ENCODE peak calls at places on chromosome 19, in four cellular contexts. One of them, this sample, is unnamed.

GRCh38 chr19:4556574-4557185 is 2.8 kb downstream of the SEMA6B start:
- DNase-seq in HepG2: no peak
- DNase-seq in GM12878: no peak
- DNase-seq in H1: no peak
- DNase-seq in this sample: peak; percentile 38

GRCh38 chr19:823565-824121 is 1.9 kb upstream of the PLPPR3 start:
- DNase-seq in HepG2: no peak
- DNase-seq in GM12878: no peak
- DNase-seq in H1: no peak
- DNase-seq in this sample: no peak

GRCh38 chr19:3657395-3657769 is 30.8 kb upstream of the CACTIN start:
- DNase-seq in HepG2: no peak
- DNase-seq in GM12878: no peak
- DNase-seq in H1: no peak
- DNase-seq in this sample: no peak

GRCh38 chr19:41225238-41226052 is 6.4 kb downstream of the AXL start:
- DNase-seq in HepG2: peak; percentile 91
- DNase-seq in GM12878: no peak
- DNase-seq in H1: peak; percentile 47
- DNase-seq in this sample: peak; percentile 27

GRCh38 chr19:8569066-8569761 is 8.0 kb downstream of the MYO1F start:
- DNase-seq in HepG2: no peak
- DNase-seq in GM12878: peak; percentile 63
- DNase-seq in H1: no peak
- DNase-seq in this sample: no peak

GRCh38 chr19:6849876-6850275 is 37.5 kb upstream of the ADGRE1 start:
- DNase-seq in HepG2: no peak
- DNase-seq in GM12878: no peak
- DNase-seq in H1: no peak
- DNase-seq in this sample: no peak

GRCh38 chr19:28130066-28130511 is 1082.9 kb downstream of the UQCRFS1 start:
- DNase-seq in HepG2: no peak
- DNase-seq in GM12878: peak; percentile 15
- DNase-seq in H1: no peak
- DNase-seq in this sample: peak; percentile 11

GRCh38 chr19:3743486-3743885 is 18.0 kb downstream of the APBA3 start:
- DNase-seq in HepG2: no peak
- DNase-seq in GM12878: no peak
- DNase-seq in H1: no peak
- DNase-seq in this sample: no peak

GRCh38 chr19:16463991-16464575 is 7.7 kb downstream of the EPS15L1 start:
- DNase-seq in HepG2: peak; percentile 90
- DNase-seq in GM12878: no peak
- DNase-seq in H1: no peak
- DNase-seq in this sample: no peak

GRCh38 chr19:2507109-2507508 is 31.2 kb downstream of the GADD45B start:
- DNase-seq in HepG2: peak; percentile 92
- DNase-seq in GM12878: no peak
- DNase-seq in H1: no peak
- DNase-seq in this sample: no peak

GRCh38 chr19:32901504-32902161 is 32.1 kb upstream of the SLC7A9 start:
- DNase-seq in HepG2: no peak
- DNase-seq in GM12878: no peak
- DNase-seq in H1: no peak
- DNase-seq in this sample: no peak

GRCh38 chr19:41499899-41500298 is 56.9 kb downstream of the ERICH4 start:
- DNase-seq in HepG2: no peak
- DNase-seq in GM12878: no peak
- DNase-seq in H1: no peak
- DNase-seq in this sample: no peak

GRCh38 chr19:51271015-51271600 is 20.2 kb downstream of the SIGLECL1 start:
- DNase-seq in HepG2: no peak
- DNase-seq in GM12878: no peak
- DNase-seq in H1: no peak
- DNase-seq in this sample: no peak

GRCh38 chr19:46017095-46017429 is 5.8 kb downstream of the PGLYRP1 start:
- DNase-seq in HepG2: no peak
- DNase-seq in GM12878: no peak
- DNase-seq in H1: no peak
- DNase-seq in this sample: no peak

GRCh38 chr19:8355631-8356402 is 8.1 kb upstream of the ANGPTL4 start:
- DNase-seq in HepG2: peak; percentile 72
- DNase-seq in GM12878: no peak
- DNase-seq in H1: no peak
- DNase-seq in this sample: no peak

GRCh38 chr19:3268326-3268725 is 43.9 kb downstream of the CELF5 start:
- DNase-seq in HepG2: no peak
- DNase-seq in GM12878: no peak
- DNase-seq in H1: no peak
- DNase-seq in this sample: no peak

GRCh38 chr19:6241680-6242079 is 38.1 kb downstream of the MLLT1 start:
- DNase-seq in HepG2: peak; percentile 88
- DNase-seq in GM12878: no peak
- DNase-seq in H1: no peak
- DNase-seq in this sample: no peak

GRCh38 chr19:13018037-13018914 is 23.0 kb downstream of the NFIX start:
- DNase-seq in HepG2: no peak
- DNase-seq in GM12878: no peak
- DNase-seq in H1: no peak
- DNase-seq in this sample: no peak

GRCh38 chr19:3061214-3062161 is 807 bp downstream of the TLE5 start:
- DNase-seq in HepG2: no peak
- DNase-seq in GM12878: no peak
- DNase-seq in H1: no peak
- DNase-seq in this sample: no peak

GRCh38 chr19:377801-378581 is 31.0 kb downstream of the C2CD4C start:
- DNase-seq in HepG2: no peak
- DNase-seq in GM12878: no peak
- DNase-seq in H1: no peak
- DNase-seq in this sample: no peak

GRCh38 chr19:35621708-35622107 is 7.1 kb upstream of the RBM42 start:
- DNase-seq in HepG2: no peak
- DNase-seq in GM12878: no peak
- DNase-seq in H1: no peak
- DNase-seq in this sample: no peak
- TF ChIP-seq SUZ12 in HepG2: no peak
- TF ChIP-seq SUZ12 in GM12878: no peak
- TF ChIP-seq SUZ12 in H1: no peak
- TF ChIP-seq SUZ12 in this sample: no peak

GRCh38 chr19:38899447-38900219 is at the start of the genes NFKBIB and SIRT2:
- DNase-seq in HepG2: peak; percentile 99
- DNase-seq in GM12878: peak; percentile 99
- DNase-seq in H1: peak; percentile 98
- DNase-seq in this sample: peak; percentile 97

GRCh38 chr19:38900816-38901215 is 1.0 kb downstream of the NFKBIB start:
- DNase-seq in HepG2: no peak
- DNase-seq in GM12878: no peak
- DNase-seq in H1: no peak
- DNase-seq in this sample: no peak

GRCh38 chr19:38900220-38900629 is 456 bp downstream of the NFKBIB start:
- DNase-seq in HepG2: no peak
- DNase-seq in GM12878: no peak
- DNase-seq in H1: no peak
- DNase-seq in this sample: peak; percentile 16

GRCh38 chr19:38901683-38902082 is 1.9 kb downstream of the NFKBIB start:
- DNase-seq in HepG2: no peak
- DNase-seq in GM12878: no peak
- DNase-seq in H1: no peak
- DNase-seq in this sample: no peak

DNA sequence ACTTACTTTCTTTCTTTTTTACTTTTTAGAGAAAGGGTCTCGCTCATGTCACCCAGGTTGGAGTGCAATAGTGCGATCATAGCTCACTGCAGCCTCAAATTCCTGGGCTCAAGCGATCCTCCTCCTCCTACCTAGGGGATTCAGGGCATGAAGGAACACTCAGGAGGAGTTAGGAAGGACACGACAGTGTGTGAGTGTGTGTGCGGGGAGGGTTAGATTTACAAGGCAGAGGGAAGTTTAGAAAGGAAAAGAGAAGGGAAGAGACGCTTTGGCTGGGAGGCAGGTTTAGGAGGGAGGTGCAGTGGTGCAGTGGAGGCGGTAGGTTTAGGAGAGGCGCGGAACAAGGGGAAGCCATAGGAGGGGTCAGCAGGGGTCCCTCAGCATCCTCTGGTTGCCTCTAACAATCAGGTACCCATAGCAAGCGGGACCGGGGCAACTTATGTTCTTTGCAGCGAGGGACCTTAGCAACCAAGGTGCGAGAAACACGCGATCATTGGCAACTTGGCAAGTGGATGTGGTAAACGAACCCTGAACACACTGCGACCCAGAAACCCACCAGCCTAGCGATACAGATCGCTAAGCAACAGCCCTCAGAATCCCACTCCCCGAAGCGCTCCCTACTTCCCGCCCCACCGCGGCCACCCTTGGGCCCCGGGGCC is 501 bp downstream of the SIRT2 start:
- DNase-seq in HepG2: no peak
- DNase-seq in GM12878: no peak
- DNase-seq in H1: no peak
- DNase-seq in this sample: no peak
- TF ChIP-seq YY1 in HepG2: no peak
- TF ChIP-seq YY1 in GM12878: no peak
- TF ChIP-seq YY1 in H1: no peak
- TF ChIP-seq YY1 in this sample: no peak

GRCh38 chr19:38130399-38130798 is 93.6 kb downstream of the DPF1 start:
- DNase-seq in HepG2: no peak
- DNase-seq in GM12878: no peak
- DNase-seq in H1: no peak
- DNase-seq in this sample: no peak

GRCh38 chr19:38134538-38135149 is 89.4 kb downstream of the DPF1 start:
- DNase-seq in HepG2: peak; percentile 38
- DNase-seq in GM12878: no peak
- DNase-seq in H1: no peak
- DNase-seq in this sample: peak; percentile 44

GRCh38 chr19:38132781-38133180 is 91.2 kb downstream of the DPF1 start:
- DNase-seq in HepG2: no peak
- DNase-seq in GM12878: no peak
- DNase-seq in H1: no peak
- DNase-seq in this sample: no peak

GRCh38 chr19:38139122-38139521 is 84.9 kb downstream of the DPF1 start:
- DNase-seq in HepG2: no peak
- DNase-seq in GM12878: no peak
- DNase-seq in H1: no peak
- DNase-seq in this sample: no peak

GRCh38 chr19:38135150-38135998 is 88.6 kb downstream of the DPF1 start:
- DNase-seq in HepG2: no peak
- DNase-seq in GM12878: no peak
- DNase-seq in H1: no peak
- DNase-seq in this sample: no peak
- H3K9ac ChIP-seq in HepG2: no peak overlapping the region
- H3K9ac ChIP-seq in GM12878: no peak overlapping the region
- H3K9ac ChIP-seq in H1: no peak overlapping the region
- H3K9ac ChIP-seq in this sample: peak overlapping the region; percentile 38

DNA sequence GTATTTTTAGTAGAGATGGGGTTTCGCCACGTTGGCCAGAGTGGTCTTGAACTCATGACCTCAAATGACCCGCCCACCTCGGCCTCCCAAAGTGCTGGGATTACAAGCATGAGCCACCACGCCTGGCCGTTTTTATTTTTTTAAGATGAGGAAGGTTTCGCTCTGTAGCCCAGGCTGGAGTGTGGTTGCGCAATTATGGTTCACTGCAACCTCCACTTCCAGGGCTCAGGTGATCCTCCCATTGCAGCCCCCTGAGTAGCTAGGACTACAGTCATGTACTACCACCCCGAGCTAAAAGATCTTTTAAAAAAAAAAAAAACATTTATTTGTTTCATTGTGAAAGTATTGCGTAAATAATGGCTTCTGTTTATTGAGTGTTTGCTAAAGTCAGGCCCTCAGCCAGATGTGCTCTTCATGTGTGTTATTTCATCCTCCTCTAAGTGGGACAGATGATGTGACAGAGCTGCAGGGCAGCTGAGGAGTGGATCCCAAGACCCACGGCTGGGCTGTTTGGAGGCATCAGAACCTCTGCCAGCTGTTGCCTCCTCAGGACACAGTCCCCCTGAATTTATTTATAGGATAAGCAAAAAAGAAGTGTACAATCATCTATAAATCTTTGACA is 18.5 kb downstream of the ILF3 start:
- DNase-seq in HepG2: no peak
- DNase-seq in GM12878: no peak
- DNase-seq in H1: no peak
- DNase-seq in this sample: no peak
- TF ChIP-seq SUZ12 in HepG2: no peak
- TF ChIP-seq SUZ12 in GM12878: no peak
- TF ChIP-seq SUZ12 in H1: no peak
- TF ChIP-seq SUZ12 in this sample: no peak

GRCh38 chr19:50181121-50181520 is 18.0 kb upstream of the IZUMO2 start:
- DNase-seq in HepG2: no peak
- DNase-seq in GM12878: no peak
- DNase-seq in H1: no peak
- DNase-seq in this sample: no peak
- TF ChIP-seq YY1 in HepG2: no peak
- TF ChIP-seq YY1 in GM12878: no peak
- TF ChIP-seq YY1 in H1: no peak
- TF ChIP-seq YY1 in this sample: no peak

GRCh38 chr19:38047641-38048040 is 140.6 kb downstream of the SIPA1L3 start:
- DNase-seq in HepG2: no peak
- DNase-seq in GM12878: no peak
- DNase-seq in H1: no peak
- DNase-seq in this sample: no peak
- H3K9ac ChIP-seq in HepG2: no peak overlapping the region
- H3K9ac ChIP-seq in GM12878: peak overlapping the region; percentile 87
- H3K9ac ChIP-seq in H1: no peak overlapping the region
- H3K9ac ChIP-seq in this sample: no peak overlapping the region

GRCh38 chr19:44774614-44775013 is 3.1 kb upstream of the CBLC start:
- DNase-seq in HepG2: no peak
- DNase-seq in GM12878: no peak
- DNase-seq in H1: no peak
- DNase-seq in this sample: no peak
- TF ChIP-seq SUZ12 in HepG2: no peak
- TF ChIP-seq SUZ12 in GM12878: no peak
- TF ChIP-seq SUZ12 in H1: no peak
- TF ChIP-seq SUZ12 in this sample: no peak

GRCh38 chr19:35715355-35715809 is 2.4 kb upstream of the KMT2B start:
- DNase-seq in HepG2: no peak
- DNase-seq in GM12878: no peak
- DNase-seq in H1: no peak
- DNase-seq in this sample: no peak
- TF ChIP-seq YY1 in HepG2: no peak
- TF ChIP-seq YY1 in GM12878: no peak
- TF ChIP-seq YY1 in H1: no peak
- TF ChIP-seq YY1 in this sample: no peak

GRCh38 chr19:48539503-48540096 is 12.4 kb upstream of the SULT2B1 start:
- DNase-seq in HepG2: no peak
- DNase-seq in GM12878: no peak
- DNase-seq in H1: no peak
- DNase-seq in this sample: no peak
- H3K9ac ChIP-seq in HepG2: no peak overlapping the region
- H3K9ac ChIP-seq in GM12878: no peak overlapping the region
- H3K9ac ChIP-seq in H1: no peak overlapping the region
- H3K9ac ChIP-seq in this sample: no peak overlapping the region